ENCODE peak calls at places on chromosomes 7 and 10, in six cellular contexts. One of them, this sample, is unnamed.

GRCh38 chr7:95205821-95206220 is 118.5 kb downstream of the PON1 start:
- DNase-seq in A549: no peak
- DNase-seq in transverse colon: no peak
- DNase-seq in tibial nerve: no peak
- DNase-seq in stomach: no peak
- DNase-seq in spleen: no peak
- DNase-seq in this sample: no peak

GRCh38 chr10:17709492-17709891 is 42.5 kb upstream of the TMEM236 start:
- DNase-seq in tibial nerve: no peak
- DNase-seq in stomach: no peak
- DNase-seq in spleen: no peak
- DNase-seq in A549: no peak
- DNase-seq in transverse colon: no peak
- DNase-seq in this sample: no peak

GRCh38 chr10:119241066-119241465 is 33.7 kb downstream of the GRK5 start:
- DNase-seq in spleen: no peak
- DNase-seq in stomach: no peak
- DNase-seq in tibial nerve: no peak
- DNase-seq in transverse colon: no peak
- DNase-seq in A549: no peak
- DNase-seq in this sample: no peak

GRCh38 chr10:77289027-77289501 is 348.5 kb downstream of the KCNMA1 start:
- DNase-seq in A549: no peak
- DNase-seq in transverse colon: no peak
- DNase-seq in stomach: no peak
- DNase-seq in spleen: no peak
- DNase-seq in tibial nerve: no peak
- DNase-seq in this sample: no peak

GRCh38 chr7:132171130-132171576 is 405.1 kb downstream of the PLXNA4 start:
- DNase-seq in transverse colon: no peak
- DNase-seq in tibial nerve: no peak
- DNase-seq in spleen: no peak
- DNase-seq in stomach: no peak
- DNase-seq in A549: no peak
- DNase-seq in this sample: no peak

GRCh38 chr10:126839094-126839761 is 66.0 kb upstream of the DOCK1 start:
- DNase-seq in tibial nerve: no peak
- DNase-seq in transverse colon: peak; percentile 73
- DNase-seq in A549: no peak
- DNase-seq in spleen: no peak
- DNase-seq in stomach: peak; percentile 86
- DNase-seq in this sample: no peak

GRCh38 chr10:97821308-97822038 is 28.2 kb upstream of the GOLGA7B start:
- DNase-seq in tibial nerve: no peak
- DNase-seq in stomach: no peak
- DNase-seq in transverse colon: no peak
- DNase-seq in A549: no peak
- DNase-seq in spleen: peak; percentile 41
- DNase-seq in this sample: no peak

GRCh38 chr7:105829681-105830322 is 46.6 kb downstream of the ATXN7L1 start:
- DNase-seq in spleen: no peak
- DNase-seq in A549: no peak
- DNase-seq in stomach: no peak
- DNase-seq in transverse colon: no peak
- DNase-seq in tibial nerve: no peak
- DNase-seq in this sample: no peak

GRCh38 chr7:104328308-104328969 is at the start of gene LHFPL3:
- DNase-seq in A549: no peak
- DNase-seq in tibial nerve: no peak
- DNase-seq in spleen: no peak
- DNase-seq in transverse colon: no peak
- DNase-seq in stomach: no peak
- DNase-seq in this sample: no peak

GRCh38 chr7:3318874-3319273 is 17.8 kb downstream of the SDK1 start:
- DNase-seq in transverse colon: no peak
- DNase-seq in stomach: no peak
- DNase-seq in spleen: no peak
- DNase-seq in A549: no peak
- DNase-seq in tibial nerve: no peak
- DNase-seq in this sample: no peak

GRCh38 chr10:87094373-87095240 is at the start of the genes GLUD1 and SHLD2:
- DNase-seq in spleen: peak; percentile 99
- DNase-seq in transverse colon: peak; percentile 93
- DNase-seq in tibial nerve: peak; percentile 85
- DNase-seq in stomach: peak; percentile 92
- DNase-seq in A549: peak; percentile 86
- DNase-seq in this sample: peak; percentile 67

GRCh38 chr7:4882742-4883351 is 669 bp downstream of the RADIL start:
- DNase-seq in A549: peak; percentile 20
- DNase-seq in transverse colon: no peak
- DNase-seq in tibial nerve: no peak
- DNase-seq in spleen: no peak
- DNase-seq in stomach: no peak
- DNase-seq in this sample: no peak

GRCh38 chr7:2520131-2520807 is 695 bp downstream of the LFNG start:
- DNase-seq in stomach: no peak
- DNase-seq in spleen: peak; percentile 90
- DNase-seq in A549: peak; percentile 79
- DNase-seq in transverse colon: peak; percentile 62
- DNase-seq in tibial nerve: no peak
- DNase-seq in this sample: no peak

GRCh38 chr7:37336259-37336658 is 112.4 kb downstream of the ELMO1 start:
- DNase-seq in spleen: no peak
- DNase-seq in transverse colon: peak; percentile 32
- DNase-seq in stomach: no peak
- DNase-seq in A549: no peak
- DNase-seq in tibial nerve: no peak
- DNase-seq in this sample: no peak

GRCh38 chr10:14971867-14972448 is 12.8 kb downstream of the MEIG1 start:
- DNase-seq in spleen: no peak
- DNase-seq in transverse colon: peak; percentile 38
- DNase-seq in tibial nerve: no peak
- DNase-seq in A549: no peak
- DNase-seq in stomach: peak; percentile 45
- DNase-seq in this sample: no peak

GRCh38 chr7:150359007-150359917 is 9.4 kb upstream of the REPIN1 start:
- DNase-seq in spleen: no peak
- DNase-seq in tibial nerve: no peak
- DNase-seq in transverse colon: no peak
- DNase-seq in stomach: no peak
- DNase-seq in A549: no peak
- DNase-seq in this sample: no peak
- H3K4me1 ChIP-seq in spleen: peaks cover 68% of the 10 kb centered on the region
- H3K4me1 ChIP-seq in tibial nerve: no peaks in the 10 kb centered on the region
- H3K4me1 ChIP-seq in transverse colon: peaks cover 25% of the 10 kb centered on the region
- H3K4me1 ChIP-seq in stomach: peaks cover 29% of the 10 kb centered on the region
- H3K4me1 ChIP-seq in A549: peaks cover 3% of the 10 kb centered on the region
- H3K4me1 ChIP-seq in this sample: no peaks in the 10 kb centered on the region

GRCh38 chr10:22316286-22317120 is at the start of gene COMMD3:
- DNase-seq in stomach: peak; percentile 87
- DNase-seq in tibial nerve: peak; percentile 81
- DNase-seq in A549: peak; percentile 60
- DNase-seq in spleen: peak; percentile 96
- DNase-seq in transverse colon: peak; percentile 88
- DNase-seq in this sample: peak; percentile 64

GRCh38 chr10:22317771-22318565 is 1.8 kb downstream of the COMMD3 start:
- DNase-seq in A549: no peak
- DNase-seq in tibial nerve: no peak
- DNase-seq in spleen: no peak
- DNase-seq in transverse colon: no peak
- DNase-seq in stomach: no peak
- DNase-seq in this sample: no peak

GRCh38 chr10:22314852-22315251 is 1.3 kb upstream of the COMMD3 start:
- DNase-seq in stomach: no peak
- DNase-seq in transverse colon: no peak
- DNase-seq in A549: no peak
- DNase-seq in spleen: no peak
- DNase-seq in tibial nerve: no peak
- DNase-seq in this sample: no peak

GRCh38 chr10:22317121-22317370 is 858 bp downstream of the COMMD3 start:
- DNase-seq in A549: no peak
- DNase-seq in tibial nerve: no peak
- DNase-seq in transverse colon: peak; percentile 48
- DNase-seq in stomach: no peak
- DNase-seq in spleen: no peak
- DNase-seq in this sample: no peak

GRCh38 chr10:22315455-22316285 is 518 bp upstream of the COMMD3 start:
- DNase-seq in A549: peak; percentile 49
- DNase-seq in transverse colon: no peak
- DNase-seq in stomach: no peak
- DNase-seq in spleen: no peak
- DNase-seq in tibial nerve: peak; percentile 14
- DNase-seq in this sample: no peak
- TF ChIP-seq POLR2A in A549: no peak
- TF ChIP-seq POLR2A in transverse colon: no peak
- TF ChIP-seq POLR2A in stomach: no peak
- TF ChIP-seq POLR2A in spleen: no peak
- TF ChIP-seq POLR2A in tibial nerve: no peak
- TF ChIP-seq POLR2A in this sample: no peak

DNA sequence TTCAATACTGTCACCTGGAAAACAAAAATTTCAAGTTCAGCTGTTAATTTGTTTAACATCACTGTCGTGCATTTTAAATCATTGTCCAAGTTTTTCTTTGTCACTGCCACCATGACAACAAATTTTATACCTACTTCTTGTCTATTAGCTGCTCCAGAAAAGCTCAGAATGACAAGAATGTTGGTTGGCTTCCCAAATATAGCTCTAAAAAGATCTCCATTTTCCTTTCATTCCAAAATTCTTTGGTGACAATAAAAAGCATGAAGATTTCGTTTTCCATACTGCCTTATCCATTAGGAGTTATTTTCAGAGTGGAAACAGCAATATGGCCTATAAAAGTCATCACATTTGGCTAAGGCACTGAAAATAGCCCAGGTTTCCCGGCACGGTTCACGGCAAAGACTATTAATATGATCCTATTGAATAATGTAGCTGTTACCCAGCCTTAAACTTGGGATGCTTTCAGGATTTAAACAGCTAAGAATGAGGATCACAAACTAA is 2.8 kb downstream of the CTTNBP2 start:
- DNase-seq in stomach: no peak
- DNase-seq in tibial nerve: no peak
- DNase-seq in A549: no peak
- DNase-seq in transverse colon: no peak
- DNase-seq in spleen: no peak
- DNase-seq in this sample: no peak
- H3K4me1 ChIP-seq in stomach: peaks cover 13% of the 10 kb centered on the region
- H3K4me1 ChIP-seq in tibial nerve: no peaks in the 10 kb centered on the region
- H3K4me1 ChIP-seq in A549: peaks cover 13% of the 10 kb centered on the region
- H3K4me1 ChIP-seq in transverse colon: peaks cover 19% of the 10 kb centered on the region
- H3K4me1 ChIP-seq in spleen: peaks cover 26% of the 10 kb centered on the region
- H3K4me1 ChIP-seq in this sample: peaks cover 3% of the 10 kb centered on the region

DNA sequence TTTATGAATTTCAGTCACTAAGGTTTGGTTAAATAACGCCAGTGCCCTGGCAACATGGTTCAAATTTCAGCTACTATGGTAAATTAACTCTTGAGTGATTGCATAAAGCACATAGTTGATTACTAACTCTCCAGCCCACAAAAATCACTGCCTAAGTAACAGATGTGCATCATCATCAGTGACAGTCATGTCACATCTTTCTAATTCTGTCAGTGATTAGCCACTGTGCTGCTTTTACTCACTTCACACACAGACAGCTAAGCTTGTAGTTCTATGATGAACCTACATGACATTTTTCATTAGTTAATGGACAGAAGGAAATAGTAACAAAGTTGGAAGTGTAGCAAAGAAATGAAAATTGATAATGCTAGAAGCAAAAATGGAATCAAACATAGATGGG is 108.9 kb downstream of the DNAH11 start:
- DNase-seq in A549: no peak
- DNase-seq in transverse colon: no peak
- DNase-seq in tibial nerve: no peak
- DNase-seq in stomach: no peak
- DNase-seq in spleen: no peak
- DNase-seq in this sample: no peak
- TF ChIP-seq POLR2A in A549: no peak
- TF ChIP-seq POLR2A in transverse colon: no peak
- TF ChIP-seq POLR2A in tibial nerve: no peak
- TF ChIP-seq POLR2A in stomach: no peak
- TF ChIP-seq POLR2A in spleen: no peak
- TF ChIP-seq POLR2A in this sample: no peak

DNA sequence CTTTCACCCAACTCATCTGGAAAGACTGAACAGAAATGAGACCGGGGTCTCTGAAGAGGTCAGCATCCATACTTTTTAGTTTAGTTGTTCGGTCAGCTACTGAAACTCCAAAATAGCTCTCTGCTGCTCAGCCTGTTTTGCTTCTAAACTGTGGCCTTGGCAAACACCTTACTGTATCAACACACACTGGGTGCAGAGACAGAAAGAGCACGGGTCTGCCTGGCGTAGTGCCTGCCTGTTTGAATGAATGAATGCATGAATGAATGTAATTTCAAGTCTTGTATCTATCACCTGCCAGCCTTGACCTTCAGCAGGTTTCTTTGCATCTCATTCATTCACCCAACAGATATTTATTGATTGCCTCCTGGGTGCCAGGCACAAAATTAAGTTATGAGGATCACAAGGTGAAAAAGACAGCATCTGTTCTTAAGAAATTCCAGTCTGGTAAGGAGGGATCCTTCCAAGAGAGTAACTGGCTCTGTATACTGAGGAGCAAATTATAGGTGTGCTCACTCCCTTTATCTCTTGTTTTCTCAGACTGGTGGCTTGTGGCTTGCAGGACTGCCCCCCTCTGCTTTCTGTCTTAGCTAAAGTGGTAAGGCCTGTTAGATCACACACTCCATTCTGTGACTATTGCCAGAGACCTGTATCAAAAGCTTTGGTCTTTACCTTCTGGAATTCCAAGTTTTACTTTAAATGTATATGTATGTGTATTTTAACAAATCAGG is 98.6 kb downstream of the PLPP4 start:
- DNase-seq in tibial nerve: no peak
- DNase-seq in spleen: no peak
- DNase-seq in transverse colon: no peak
- DNase-seq in A549: no peak
- DNase-seq in stomach: no peak
- DNase-seq in this sample: no peak
- H3K4me1 ChIP-seq in tibial nerve: no peaks in the 10 kb centered on the region
- H3K4me1 ChIP-seq in spleen: no peaks in the 10 kb centered on the region
- H3K4me1 ChIP-seq in transverse colon: no peaks in the 10 kb centered on the region
- H3K4me1 ChIP-seq in A549: no peaks in the 10 kb centered on the region
- H3K4me1 ChIP-seq in stomach: peaks cover 9% of the 10 kb centered on the region
- H3K4me1 ChIP-seq in this sample: no peaks in the 10 kb centered on the region

GRCh38 chr7:143381427-143382125 is 431 bp downstream of the ZYX start:
- DNase-seq in stomach: peak; percentile 61
- DNase-seq in spleen: peak; percentile 90
- DNase-seq in tibial nerve: peak; percentile 62
- DNase-seq in A549: no peak
- DNase-seq in transverse colon: peak; percentile 69
- DNase-seq in this sample: no peak
- TF ChIP-seq POLR2A in stomach: no peak
- TF ChIP-seq POLR2A in spleen: no peak
- TF ChIP-seq POLR2A in tibial nerve: no peak
- TF ChIP-seq POLR2A in A549: no peak
- TF ChIP-seq POLR2A in transverse colon: no peak
- TF ChIP-seq POLR2A in this sample: no peak

GRCh38 chr10:123160311-123160980 is 6.2 kb downstream of the BUB3 start:
- DNase-seq in tibial nerve: no peak
- DNase-seq in spleen: no peak
- DNase-seq in A549: no peak
- DNase-seq in stomach: no peak
- DNase-seq in transverse colon: no peak
- DNase-seq in this sample: no peak
- H3K4me1 ChIP-seq in tibial nerve: no peaks in the 10 kb centered on the region
- H3K4me1 ChIP-seq in spleen: peaks cover 83% of the 10 kb centered on the region
- H3K4me1 ChIP-seq in A549: peaks cover 43% of the 10 kb centered on the region
- H3K4me1 ChIP-seq in stomach: peaks cover 37% of the 10 kb centered on the region
- H3K4me1 ChIP-seq in transverse colon: peaks cover 28% of the 10 kb centered on the region
- H3K4me1 ChIP-seq in this sample: peaks cover 40% of the 10 kb centered on the region

GRCh38 chr7:69180662-69181061 is 417.6 kb upstream of the AUTS2 start:
- DNase-seq in stomach: no peak
- DNase-seq in tibial nerve: no peak
- DNase-seq in A549: no peak
- DNase-seq in spleen: no peak
- DNase-seq in transverse colon: no peak
- DNase-seq in this sample: no peak
- TF ChIP-seq POLR2A in stomach: no peak
- TF ChIP-seq POLR2A in tibial nerve: no peak
- TF ChIP-seq POLR2A in A549: no peak
- TF ChIP-seq POLR2A in spleen: no peak
- TF ChIP-seq POLR2A in transverse colon: no peak
- TF ChIP-seq POLR2A in this sample: no peak

This sample was measured in esophagus squamous epithelium.